ENCODE peak calls at places on chromosomes 12 and 14, in five cellular contexts. N is GM12865, A is thoracic aorta, B is hepatocyte, K is body of pancreas. U is an unnamed sample.

GRCh38 chr14:95191445-95192199 is 34.3 kb upstream of the DICER1 start:
- DNase-seq in N (no peak), A (no peak), B (no peak), K (no peak), U (no peak)

GRCh38 chr12:65427646-65428045 is 149.2 kb downstream of the MSRB3 start:
- DNase-seq in N (no peak), A (no peak), B (no peak), K (no peak), U (no peak)

GRCh38 chr12:1044697-1045096 is 53.7 kb downstream of the ERC1 start:
- DNase-seq in N (no peak), A (no peak), B (no peak), K (no peak), U (no peak)

GRCh38 chr14:94864421-94865195 is 94.7 kb upstream of the GSC start:
- DNase-seq in N (no peak), A (no peak), B (no peak), K (no peak), U (no peak)

GRCh38 chr14:25095784-25096390 is 45.9 kb upstream of the STXBP6 start:
- DNase-seq in N (no peak), A (no peak), B (no peak), K (no peak), U (no peak)

GRCh38 chr14:24863933-24864708 is 185.8 kb downstream of the STXBP6 start:
- DNase-seq in N (no peak), A (no peak), B (no peak), K (no peak), U (no peak)

GRCh38 chr12:103028881-103029280 is 71.4 kb downstream of the ASCL1 start:
- DNase-seq in N (no peak), A (no peak), B (no peak), K (no peak), U (no peak)

GRCh38 chr14:102938191-102938590 is 15.7 kb downstream of the AMN start:
- DNase-seq in N (no peak), A (no peak), B (no peak), K (no peak), U (no peak)

DNA sequence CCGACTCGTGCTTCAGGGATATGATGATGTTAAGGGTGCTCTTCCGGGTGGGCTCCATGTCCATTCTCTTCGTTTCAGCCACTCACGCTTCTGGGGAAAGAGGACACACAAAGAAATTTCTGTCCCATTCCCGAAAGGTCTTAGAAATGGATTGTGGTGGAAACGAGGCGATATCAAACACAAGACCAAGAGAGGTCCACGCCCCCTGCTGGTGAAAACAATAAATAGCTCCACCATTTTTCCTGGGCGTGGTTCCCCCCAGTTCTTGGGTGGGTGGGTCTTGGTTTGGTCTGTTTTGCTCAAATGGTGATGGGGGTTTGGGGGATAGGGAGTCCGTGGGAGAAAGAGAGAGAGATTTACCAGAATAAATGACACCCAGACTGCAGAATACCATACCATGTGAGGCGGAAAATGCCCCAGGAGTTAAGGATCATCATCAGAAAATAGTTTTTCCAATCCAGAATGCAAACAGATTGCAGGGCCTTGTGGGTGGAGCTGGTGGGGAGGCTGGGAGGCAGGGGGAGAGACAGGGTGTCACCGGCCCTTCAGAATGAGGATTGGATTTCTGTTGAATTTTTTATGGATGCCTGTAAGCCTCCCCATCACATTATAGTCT is 55.6 kb downstream of the SRRM4 start:
- DNase-seq in N (peak), A (no peak), B (peak), K (peak), U (no peak)
- TF ChIP-seq CTCF in N (peak), A (peak), B (peak), K (peak), U (no peak)

GRCh38 chr12:47718531-47718930 is 6.8 kb downstream of the ENDOU start:
- DNase-seq in N (no peak), A (no peak), B (no peak), K (no peak), U (no peak)

GRCh38 chr12:47715877-47716548 is 9.3 kb downstream of the ENDOU start:
- DNase-seq in N (no peak), A (no peak), B (no peak), K (no peak), U (no peak)

GRCh38 chr12:47715393-47715876 is 9.6 kb upstream of the RPAP3 start:
- DNase-seq in N (peak), A (no peak), B (peak), K (peak), U (peak)

GRCh38 chr12:47717046-47717442 is 8.2 kb downstream of the ENDOU start:
- DNase-seq in N (no peak), A (no peak), B (no peak), K (no peak), U (no peak)

GRCh38 chr12:47717443-47718193 is 7.7 kb downstream of the ENDOU start:
- DNase-seq in N (peak), A (peak), B (peak), K (peak), U (peak)
- TF ChIP-seq CTCF in N (peak), A (peak), B (peak), K (peak), U (no peak)

GRCh38 chr12:105287408-105287807 is 43.1 kb upstream of the C12orf75 start:
- DNase-seq in N (no peak), A (no peak), B (no peak), K (no peak), U (no peak)

GRCh38 chr12:105291531-105291930 is 39.0 kb upstream of the C12orf75 start:
- DNase-seq in N (no peak), A (no peak), B (no peak), K (no peak), U (no peak)

GRCh38 chr12:105289114-105289904 is 41.2 kb upstream of the C12orf75 start:
- DNase-seq in N (no peak), A (no peak), B (no peak), K (no peak), U (no peak)

GRCh38 chr12:105285378-105285777 is 45.1 kb upstream of the C12orf75 start:
- DNase-seq in N (no peak), A (no peak), B (no peak), K (no peak), U (no peak)

GRCh38 chr12:105288311-105288996 is 42.0 kb upstream of the C12orf75 start:
- DNase-seq in N (no peak), A (no peak), B (no peak), K (no peak), U (no peak)
- TF ChIP-seq CTCF in N (no peak), A (no peak), B (no peak), K (no peak), U (no peak)

GRCh38 chr14:57884175-57884574 is 18.3 kb upstream of the SLC35F4 start:
- DNase-seq in N (no peak), A (no peak), B (no peak), K (no peak), U (no peak)
- TF ChIP-seq CTCF in N (no peak), A (no peak), B (peak), K (no peak), U (no peak)

DNA sequence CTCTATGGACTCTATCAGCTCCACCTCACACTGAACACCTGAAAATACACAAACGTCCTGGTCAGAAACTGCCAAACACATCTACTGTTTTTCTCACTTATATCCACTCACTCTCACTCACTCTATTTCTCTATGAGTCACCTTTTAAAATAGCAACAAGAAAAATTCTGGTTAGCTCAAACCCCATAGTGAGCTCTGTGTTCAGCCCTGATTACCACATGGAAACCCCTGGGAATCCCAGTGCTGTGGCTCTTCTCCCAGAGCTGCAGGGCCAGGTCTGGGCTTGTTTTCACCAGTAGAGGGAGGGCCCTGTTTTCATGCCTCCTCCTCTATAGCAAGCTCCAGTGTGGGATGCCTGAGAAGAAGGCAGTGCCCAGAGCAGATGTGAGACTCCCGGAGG is 1126.1 kb downstream of the TMEM121 start:
- DNase-seq in N (peak), A (no peak), B (no peak), K (no peak), U (no peak)
- TF ChIP-seq CTCF in N (no peak), A (no peak), B (no peak), K (no peak), U (no peak)

DNA sequence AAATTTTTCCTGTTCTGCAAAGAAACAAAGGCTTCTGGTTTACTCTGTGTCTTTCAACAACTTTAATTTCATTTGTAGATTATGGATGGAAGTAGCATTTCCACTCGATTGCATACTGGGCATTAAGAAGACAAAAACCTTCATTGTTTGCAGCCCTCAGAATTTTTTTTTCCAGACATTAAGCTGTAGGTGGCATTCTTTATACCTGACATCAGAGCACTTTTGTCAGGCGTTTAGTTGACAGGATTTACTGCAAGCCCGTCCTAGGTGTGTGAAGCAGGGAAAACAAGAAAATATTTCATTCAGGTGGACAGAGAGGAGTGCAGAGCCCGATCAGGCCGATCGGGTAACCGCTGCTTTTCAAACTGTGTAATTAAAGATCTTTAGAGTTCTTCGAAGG is 107.5 kb downstream of the TMEM260 start:
- DNase-seq in N (no peak), A (no peak), B (no peak), K (no peak), U (no peak)
- TF ChIP-seq CTCF in N (no peak), A (no peak), B (no peak), K (no peak), U (no peak)

DNA sequence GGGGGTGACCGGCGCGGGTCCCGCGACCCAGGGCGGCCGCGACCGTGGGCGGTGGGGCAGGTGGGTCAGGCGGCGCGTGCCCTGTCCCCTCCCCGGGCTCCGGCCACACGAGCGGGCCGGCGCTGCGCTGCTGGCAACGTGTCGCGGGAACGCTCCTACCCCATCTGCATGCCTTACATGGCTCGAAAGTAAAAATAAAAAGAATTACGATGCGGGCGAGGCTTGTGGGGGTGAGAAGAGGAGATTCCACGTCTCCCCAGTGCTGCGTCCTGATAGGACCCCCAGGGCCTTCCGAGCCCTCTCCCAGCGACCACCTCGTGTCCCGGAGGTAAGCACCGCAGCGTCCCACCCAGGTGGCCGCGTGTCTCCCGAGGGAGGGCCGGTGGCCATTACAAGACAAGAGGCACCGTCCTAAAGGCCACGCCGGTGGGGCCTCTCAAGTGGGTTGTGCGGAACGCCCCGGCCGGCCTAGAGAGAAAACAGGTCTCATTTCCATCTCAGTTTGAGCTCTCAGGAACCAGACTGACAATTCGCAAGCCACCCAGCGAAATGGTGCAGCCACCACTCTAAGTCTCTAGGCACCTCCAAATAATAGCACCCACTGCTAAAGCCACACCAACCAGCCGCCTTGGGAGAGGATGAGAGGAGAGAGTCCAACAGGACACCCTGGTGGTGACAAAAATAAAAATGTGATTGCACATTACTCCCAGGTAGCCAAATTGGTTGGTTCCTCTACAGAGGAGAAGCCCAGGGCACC is 614 bp upstream of the FOXN3 start:
- DNase-seq in N (peak), A (no peak), B (peak), K (peak), U (no peak)
- TF ChIP-seq CTCF in N (peak), A (peak), B (peak), K (peak), U (no peak)

DNA sequence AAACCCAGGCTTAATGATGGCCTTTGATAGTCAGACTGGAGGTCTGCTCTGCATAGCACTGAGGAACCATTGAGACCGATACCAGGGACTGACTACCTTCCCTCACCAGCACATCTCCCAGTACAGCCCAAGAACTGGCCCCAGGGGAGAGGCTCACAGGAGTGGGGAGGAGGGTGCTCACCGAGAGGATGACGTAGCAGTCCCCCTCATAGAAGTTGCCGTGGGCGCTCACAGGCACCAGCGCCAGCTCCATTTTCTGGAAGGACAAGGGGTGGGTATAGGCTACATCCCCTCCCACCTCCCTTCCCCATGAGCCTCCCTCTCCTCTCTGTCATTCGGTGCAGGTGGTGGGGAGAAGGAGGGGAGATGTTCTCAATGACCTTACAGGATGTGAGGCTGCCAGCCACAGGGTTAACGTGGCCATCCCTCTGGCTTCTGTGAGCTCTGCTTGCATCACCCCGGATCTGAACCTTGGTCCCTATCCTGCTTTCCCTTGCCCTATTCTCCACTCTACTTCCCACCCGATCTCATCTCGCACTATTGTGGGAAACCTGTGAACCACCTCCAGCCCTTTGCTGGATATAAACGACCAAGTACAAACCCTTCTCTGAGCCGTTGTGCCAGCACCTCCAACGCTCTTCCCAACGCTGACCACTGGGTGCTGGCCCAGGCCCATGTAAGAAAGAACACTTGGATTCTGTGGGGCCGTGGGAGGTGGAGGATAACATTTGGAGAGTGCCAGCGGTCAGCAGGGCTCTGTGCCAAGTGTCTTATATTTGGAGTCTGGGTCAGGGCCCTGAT is 4.4 kb downstream of the AVIL start:
- DNase-seq in N (no peak), A (no peak), B (no peak), K (no peak), U (no peak)
- TF ChIP-seq CTCF in N (no peak), A (peak), B (no peak), K (no peak), U (no peak)

DNA sequence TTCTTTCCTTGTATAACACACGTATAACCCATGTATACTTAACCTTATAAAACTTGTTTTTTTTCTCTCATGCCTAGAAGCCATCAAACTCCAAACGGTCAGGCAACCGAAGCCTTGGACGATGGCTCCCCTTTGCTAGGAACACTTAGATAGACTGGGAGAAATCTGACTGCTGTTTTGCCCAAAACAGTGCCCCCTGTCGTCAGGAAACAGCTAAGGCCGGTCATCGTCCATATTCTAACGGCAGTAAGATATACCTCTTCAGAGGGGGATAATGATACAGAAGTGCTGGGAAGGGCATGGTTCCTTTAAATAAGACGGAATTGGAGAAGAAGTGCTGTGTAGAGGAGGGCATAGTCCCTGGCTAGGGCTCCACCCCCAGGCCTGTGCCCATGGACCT is 130.5 kb downstream of the SLC41A2 start:
- DNase-seq in N (no peak), A (no peak), B (no peak), K (no peak), U (no peak)
- TF ChIP-seq CTCF in N (no peak), A (no peak), B (no peak), K (no peak), U (no peak)

GRCh38 chr12:95815635-95816212 is 25.2 kb upstream of the NTN4 start:
- DNase-seq in N (peak), A (no peak), B (peak), K (no peak), U (no peak)

GRCh38 chr12:95820096-95820703 is 29.6 kb upstream of the NTN4 start:
- DNase-seq in N (no peak), A (no peak), B (peak), K (peak), U (peak)
- TF ChIP-seq CTCF in N (peak), A (peak), B (peak), K (peak), U (no peak)

U was measured in omental fat pad.